ENCODE peak calls at places on chromosome 17, in nine cellular contexts. D is right atrium auricular region, Z is uterus, Y is cardiac muscle cell, J is PC-3, N is body of pancreas, B is tibial nerve, G is endodermal cell, P is lung. O is an unnamed sample.
A peak's percentile ranks its signal among the peaks of the same experiment; 100 is the strongest.

GRCh38 chr17:67258836-67259468 is 14.0 kb upstream of the HELZ start:
- DNase-seq in J (no peak), G (peak; percentile 41), P (no peak), Z (no peak), Y (no peak), D (peak; percentile 50), N (no peak), B (no peak), O (no peak)

GRCh38 chr17:62981933-62982332 is 15.9 kb downstream of the TANC2 start:
- DNase-seq in P (no peak), D (no peak), G (no peak), N (no peak), B (no peak), Y (no peak), Z (no peak), J (peak; percentile 87), O (no peak)

GRCh38 chr17:70048020-70048419 is 27.0 kb upstream of the KCNJ16 start:
- DNase-seq in P (no peak), Z (no peak), G (no peak), J (no peak), B (no peak), Y (no peak), D (no peak), N (no peak), O (no peak)

GRCh38 chr17:73772107-73772705 is 128.0 kb upstream of the SDK2 start:
- DNase-seq in P (no peak), D (no peak), B (no peak), J (no peak), Z (no peak), G (no peak), N (no peak), Y (no peak), O (no peak)

GRCh38 chr17:75720656-75721462 is at the start of gene ITGB4:
- DNase-seq in Z (no peak), G (peak; percentile 97), J (peak; percentile 96), N (peak; percentile 90), B (no peak), P (peak; percentile 78), D (no peak), Y (peak; percentile 6), O (peak; percentile 86)

GRCh38 chr17:19507673-19508326 is 25.9 kb upstream of the SLC47A1 start:
- DNase-seq in G (peak; percentile 98), P (peak; percentile 80), Y (peak; percentile 96), D (peak; percentile 93), Z (peak; percentile 96), J (peak; percentile 96), N (peak; percentile 91), B (peak; percentile 99), O (peak; percentile 97)

GRCh38 chr17:74552037-74552436 is 6.1 kb upstream of the CD300C start:
- DNase-seq in Y (no peak), N (no peak), D (no peak), Z (no peak), B (no peak), G (no peak), J (peak; percentile 83), P (no peak), O (no peak)

GRCh38 chr17:14211246-14211645 is 25.4 kb downstream of the CDRT15 start:
- DNase-seq in Z (no peak), Y (no peak), P (no peak), J (no peak), G (no peak), B (no peak), N (no peak), D (no peak), O (no peak)

GRCh38 chr17:46942441-46943217 is 19.7 kb downstream of the GOSR2 start:
- DNase-seq in N (peak; percentile 63), Z (peak; percentile 48), P (peak; percentile 58), B (peak; percentile 47), Y (peak; percentile 89), D (peak; percentile 74), J (peak; percentile 82), G (peak; percentile 96), O (peak; percentile 91)

GRCh38 chr17:30278032-30278431 is 13.7 kb downstream of the BLMH start:
- DNase-seq in Z (no peak), D (no peak), G (peak; percentile 77), N (peak; percentile 39), B (peak; percentile 21), P (no peak), J (peak; percentile 9), Y (peak; percentile 79), O (no peak)

GRCh38 chr17:66200685-66201092 is 8.8 kb upstream of the CEP112 start:
- DNase-seq in P (peak; percentile 34), Z (peak; percentile 16), J (peak; percentile 82), D (no peak), G (peak; percentile 85), Y (peak; percentile 85), N (peak; percentile 63), B (peak; percentile 55), O (peak; percentile 73)
- TF ChIP-seq CTCF in P (peak; percentile 32), Z (peak; percentile 19), J (peak; percentile 95), D (no peak), G (peak; percentile 83), Y (peak; percentile 69), N (peak; percentile 41), B (peak; percentile 32), O (peak; percentile 85)

GRCh38 chr17:38912221-38912813 is 13.1 kb upstream of the LASP1NB start:
- DNase-seq in D (no peak), P (no peak), G (peak; percentile 40), B (no peak), Y (peak; percentile 85), J (no peak), Z (peak; percentile 73), N (peak; percentile 94), O (peak; percentile 65)
- H3K27ac ChIP-seq in D (peak overlapping the region; percentile 32), P (no peak overlapping the region), G (no peak overlapping the region), B (peak overlapping the region; percentile 56), Y (no peak overlapping the region), J (no peak overlapping the region), Z (peak overlapping the region; percentile 71), N (peak overlapping the region; percentile 67), O (no peak overlapping the region)

DNA sequence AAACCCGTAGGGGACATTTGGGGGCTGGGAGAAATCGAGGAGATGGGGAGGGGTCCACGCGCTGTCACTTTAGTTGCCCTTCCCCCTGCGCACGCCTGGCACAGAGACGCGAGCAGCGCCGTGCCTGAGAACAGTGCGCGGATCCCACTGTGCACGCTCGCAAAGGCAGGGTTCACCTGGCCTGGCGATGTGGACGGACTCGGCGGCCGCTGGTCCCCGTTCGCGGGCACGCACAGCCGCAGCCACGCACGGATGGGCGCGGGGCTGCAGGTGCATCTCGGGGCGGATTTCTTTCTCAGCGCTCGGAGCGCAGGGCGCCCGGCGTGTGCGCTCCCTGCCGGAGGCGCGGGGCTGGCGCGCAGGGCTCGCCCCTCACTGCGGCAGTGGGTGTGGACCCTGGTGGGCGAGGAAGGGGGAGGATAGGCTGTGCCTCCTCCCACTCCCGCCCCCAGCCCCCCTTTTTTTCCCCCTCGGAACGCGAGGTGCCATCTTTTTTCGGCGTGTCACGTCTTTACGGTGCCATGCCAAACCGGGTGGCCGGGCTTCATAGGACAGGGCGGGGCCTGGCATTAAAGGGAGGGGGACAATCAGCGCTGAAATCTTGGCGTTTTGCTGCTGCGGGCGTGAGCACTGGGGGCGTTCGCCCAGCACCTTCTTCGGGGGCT is 1.1 kb downstream of the MAPT start:
- DNase-seq in J (peak; percentile 31), D (no peak), B (no peak), Y (peak; percentile 11), Z (no peak), G (peak; percentile 76), N (peak; percentile 20), P (no peak), O (peak; percentile 68)
- TF ChIP-seq CTCF in J (peak; percentile 37), D (no peak), B (no peak), Y (no peak), Z (no peak), G (peak; percentile 30), N (no peak), P (no peak), O (no peak)

GRCh38 chr17:81966343-81967243 is 5.6 kb upstream of the NOTUM start:
- DNase-seq in B (no peak), N (peak; percentile 59), J (no peak), Y (peak; percentile 79), Z (no peak), D (no peak), P (peak; percentile 39), G (peak; percentile 83), O (peak; percentile 87)
- H3K27ac ChIP-seq in B (no peak overlapping the region), N (no peak overlapping the region), J (no peak overlapping the region), Y (no peak overlapping the region), Z (no peak overlapping the region), D (no peak overlapping the region), P (no peak overlapping the region), G (no peak overlapping the region), O (no peak overlapping the region)

DNA sequence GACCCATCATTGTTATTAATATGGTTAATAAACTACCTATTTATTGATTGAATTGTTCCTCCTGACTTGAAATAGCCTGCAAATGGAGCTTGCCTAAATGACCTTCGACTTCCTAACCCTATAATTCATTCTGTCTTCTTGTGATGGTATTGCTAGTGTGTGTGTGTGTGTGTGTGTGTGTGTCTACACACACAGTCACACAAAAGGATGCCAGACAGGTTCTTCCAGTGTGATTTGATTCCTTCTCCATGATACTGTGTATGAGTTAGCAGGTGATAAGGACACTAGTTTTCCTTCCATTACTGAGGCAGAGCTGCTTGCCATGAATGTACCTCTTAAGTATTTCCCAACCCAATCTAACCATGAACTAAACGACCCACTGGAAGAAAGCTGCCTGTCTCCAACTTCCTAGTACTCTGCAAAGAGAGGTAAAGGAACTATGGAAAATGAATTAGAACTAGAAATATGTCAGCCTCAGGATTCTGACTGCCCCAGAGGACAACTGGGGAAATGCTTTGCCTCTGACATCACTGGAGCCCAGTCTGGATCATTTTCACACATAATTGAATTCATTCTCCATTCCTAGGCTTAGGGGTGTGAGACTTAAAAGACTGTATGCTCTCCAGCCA is 3.5 kb upstream of the CDC6 start:
- DNase-seq in G (no peak), B (no peak), Z (no peak), P (no peak), J (peak; percentile 90), D (no peak), N (peak; percentile 32), Y (peak; percentile 65), O (peak; percentile 82)
- TF ChIP-seq CTCF in G (peak; percentile 31), B (no peak), Z (no peak), P (no peak), J (no peak), D (no peak), N (no peak), Y (peak; percentile 36), O (peak; percentile 46)

DNA sequence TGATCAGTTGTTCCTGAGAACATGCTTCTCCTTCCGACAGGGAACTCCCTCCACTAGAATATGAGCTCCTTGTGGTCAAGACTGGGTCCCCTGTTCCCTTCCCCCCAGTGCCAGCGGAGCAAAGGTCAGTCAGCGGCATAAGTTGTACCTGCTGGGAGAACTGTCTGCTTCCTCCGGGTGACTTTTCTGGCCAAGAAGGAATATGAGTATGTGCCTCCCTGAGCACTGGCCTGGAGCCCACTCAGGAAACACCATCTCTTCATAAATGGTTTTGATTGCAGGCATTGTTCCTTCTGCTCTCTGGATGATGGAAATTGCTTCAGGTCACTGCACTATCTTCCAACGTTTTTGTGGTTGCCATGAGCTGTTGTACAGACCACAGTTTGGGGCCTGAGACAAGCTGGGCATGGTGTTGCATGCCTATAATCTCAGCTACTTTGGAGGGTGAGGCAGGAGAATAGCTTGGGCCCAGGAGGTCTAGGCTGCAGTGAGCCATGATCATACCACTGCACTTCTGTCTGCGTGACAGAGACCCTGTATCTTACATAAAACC is 2.9 kb upstream of the P4HB start:
- DNase-seq in N (peak; percentile 70), D (no peak), Y (peak; percentile 51), G (no peak), P (no peak), J (no peak), Z (no peak), B (no peak), O (peak; percentile 68)
- H3K27ac ChIP-seq in N (peak overlapping the region; percentile 98), D (no peak overlapping the region), Y (peak overlapping the region; percentile 93), G (no peak overlapping the region), P (no peak overlapping the region), J (no peak overlapping the region), Z (no peak overlapping the region), B (peak overlapping the region; percentile 2), O (peak overlapping the region; percentile 14)